ENCODE peak calls at places on chromosomes 1 and 21, in eight cellular contexts. X, O, L, D, U, Q, K and J are unnamed samples.

GRCh38 chr1:22387888-22388564 is 63.6 kb upstream of the ZBTB40 start:
- DNase-seq in X (peak; percentile 57), Q (no peak), U (no peak), O (no peak), K (no peak), L (no peak), D (peak; percentile 43), J (no peak)

GRCh38 chr1:230572121-230573083 is 69.9 kb upstream of the COG2 start:
- DNase-seq in K (no peak), O (no peak), L (no peak), D (no peak), Q (no peak), U (no peak), X (no peak), J (no peak)

GRCh38 chr1:225896937-225897549 is 8.1 kb upstream of the LEFTY1 start:
- DNase-seq in O (no peak), Q (no peak), X (peak; percentile 67), L (peak; percentile 47), D (no peak), K (peak; percentile 93), U (peak; percentile 63), J (no peak)

GRCh38 chr1:9289090-9289534 is 3.6 kb upstream of the SPSB1 start:
- DNase-seq in Q (peak; percentile 79), L (peak; percentile 57), D (no peak), U (no peak), O (peak; percentile 75), X (peak; percentile 68), K (peak; percentile 65), J (peak; percentile 81)

GRCh38 chr1:51847294-51847920 is 31.1 kb downstream of the NRDC start:
- DNase-seq in O (no peak), Q (no peak), X (no peak), U (no peak), D (no peak), K (no peak), L (no peak), J (no peak)

GRCh38 chr1:202643397-202644218 is 66.6 kb downstream of the SYT2 start:
- DNase-seq in K (no peak), Q (no peak), L (no peak), D (no peak), X (no peak), O (no peak), U (no peak), J (no peak)

GRCh38 chr1:10302416-10302815 is 92.0 kb downstream of the KIF1B start:
- DNase-seq in X (no peak), K (no peak), O (no peak), Q (no peak), U (no peak), L (no peak), D (no peak), J (no peak)

GRCh38 chr21:45826733-45827692 is 154.6 kb upstream of the COL6A1 start:
- DNase-seq in L (no peak), O (no peak), K (peak; percentile 46), U (no peak), Q (no peak), X (no peak), D (no peak), J (no peak)

GRCh38 chr1:154866257-154866994 is 3.7 kb downstream of the KCNN3 start:
- DNase-seq in D (no peak), O (peak; percentile 18), U (no peak), X (no peak), Q (no peak), L (no peak), K (no peak), J (no peak)

GRCh38 chr1:245931450-245931849 is 575.6 kb downstream of the SMYD3 start:
- DNase-seq in L (no peak), X (no peak), D (no peak), Q (no peak), O (no peak), K (no peak), U (no peak), J (no peak)

GRCh38 chr1:169321539-169321938 is 46.1 kb downstream of the NME7 start:
- DNase-seq in O (no peak), U (no peak), D (peak; percentile 7), L (no peak), Q (no peak), K (no peak), X (no peak), J (no peak)

GRCh38 chr1:41619511-41620364 is 135.3 kb upstream of the EDN2 start:
- DNase-seq in D (no peak), K (no peak), U (peak; percentile 47), O (no peak), Q (no peak), X (no peak), L (no peak), J (no peak)

GRCh38 chr21:37451446-37451845 is 84.9 kb downstream of the DYRK1A start:
- DNase-seq in Q (no peak), O (no peak), X (no peak), D (no peak), U (no peak), L (no peak), K (no peak), J (no peak)

GRCh38 chr1:243465081-243465480 is 209.2 kb downstream of the SDCCAG8 start:
- DNase-seq in L (no peak), K (no peak), X (no peak), U (no peak), Q (no peak), O (no peak), D (no peak), J (no peak)

GRCh38 chr21:34801519-34802132 is 132.8 kb downstream of the CLIC6 start:
- DNase-seq in O (no peak), D (no peak), X (no peak), U (no peak), L (no peak), K (peak; percentile 65), Q (no peak), J (no peak)